ENCODE peak calls at places on chromosomes 1 and 21, in seven cellular contexts. C is small intestine, O is fibroblast of lung, R is tibial nerve, W is ascending aorta, G is neuronal stem cell, S is left ventricle myocardium inferior. T is an unnamed sample.

GRCh38 chr1:187928288-187928687 is 1099.5 kb downstream of the PLA2G4A start:
- DNase-seq in G (peak; percentile 44), R (no peak), W (no peak), S (no peak), C (peak; percentile 19), O (peak; percentile 67), T (no peak)

GRCh38 chr1:244896550-244896949 is 32.2 kb upstream of the HNRNPU start:
- DNase-seq in C (peak; percentile 10), R (no peak), O (peak; percentile 91), S (no peak), G (no peak), W (no peak), T (no peak)

GRCh38 chr1:45005761-45006160 is 5.4 kb downstream of the HECTD3 start:
- DNase-seq in G (no peak), O (no peak), R (no peak), C (no peak), W (no peak), S (no peak), T (no peak)

GRCh38 chr1:216416488-216416887 is 6.8 kb downstream of the USH2A start:
- DNase-seq in G (no peak), O (peak; percentile 13), R (no peak), C (no peak), W (no peak), S (no peak), T (no peak)

GRCh38 chr1:104331763-104332162 is 582.1 kb downstream of the AMY1C start:
- DNase-seq in G (no peak), C (no peak), O (no peak), W (no peak), S (no peak), R (no peak), T (no peak)

GRCh38 chr1:27726173-27726793 is 522 bp downstream of the FAM76A start:
- DNase-seq in O (peak; percentile 23), S (peak; percentile 53), G (no peak), C (no peak), W (peak; percentile 74), R (peak; percentile 15), T (peak; percentile 32)

GRCh38 chr1:217078010-217078704 is 354.9 kb upstream of the ESRRG start:
- DNase-seq in G (no peak), O (peak; percentile 21), R (no peak), C (peak; percentile 50), W (no peak), S (no peak), T (no peak)

GRCh38 chr21:22965455-22966125 is 1967.4 kb downstream of the NCAM2 start:
- DNase-seq in R (no peak), O (no peak), C (no peak), W (no peak), S (no peak), G (no peak), T (no peak)

GRCh38 chr1:104100079-104100478 is 350.4 kb downstream of the AMY1C start:
- DNase-seq in C (no peak), W (no peak), O (no peak), S (no peak), R (no peak), G (no peak), T (no peak)

DNA sequence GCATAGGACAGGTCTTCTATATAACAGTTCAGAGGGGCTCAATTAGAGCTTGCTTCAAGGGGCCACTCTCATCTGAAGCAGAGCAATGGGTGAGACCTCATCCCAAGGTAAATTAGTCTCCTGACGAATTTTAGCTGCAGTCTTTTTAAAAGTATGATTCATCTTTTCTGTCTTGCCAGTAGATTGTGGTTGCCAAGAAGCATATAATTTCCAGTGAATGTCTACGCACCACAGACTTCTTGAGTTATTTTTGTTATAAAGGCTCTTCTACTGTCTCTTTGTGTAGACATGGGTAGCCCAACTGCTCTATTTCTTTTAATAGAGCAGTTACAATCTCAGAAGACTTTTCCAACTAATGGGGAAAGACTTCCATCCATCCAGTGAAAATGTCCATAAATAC is 108.9 kb upstream of the FMN2 start:
- DNase-seq in W (no peak), C (no peak), S (no peak), R (no peak), G (no peak), O (no peak), T (no peak)
- H3K9me3 ChIP-seq in W (no peaks in the 10 kb centered on the region), C (no peaks in the 10 kb centered on the region), S (peaks cover 45% of the 10 kb centered on the region), R (peaks cover 8% of the 10 kb centered on the region), G (peaks cover 5% of the 10 kb centered on the region), O (no peaks in the 10 kb centered on the region), T (peaks cover 8% of the 10 kb centered on the region)

GRCh38 chr1:247165674-247166073 is 6.1 kb downstream of the ZNF124 start:
- DNase-seq in C (no peak), R (no peak), O (no peak), W (no peak), G (no peak), S (no peak), T (no peak)
- H3K9me3 ChIP-seq in C (peaks cover 3% of the 10 kb centered on the region), R (peaks cover 30% of the 10 kb centered on the region), O (no peaks in the 10 kb centered on the region), W (peaks cover 14% of the 10 kb centered on the region), G (peaks cover 84% of the 10 kb centered on the region), S (peaks cover 75% of the 10 kb centered on the region), T (peaks cover 14% of the 10 kb centered on the region)

DNA sequence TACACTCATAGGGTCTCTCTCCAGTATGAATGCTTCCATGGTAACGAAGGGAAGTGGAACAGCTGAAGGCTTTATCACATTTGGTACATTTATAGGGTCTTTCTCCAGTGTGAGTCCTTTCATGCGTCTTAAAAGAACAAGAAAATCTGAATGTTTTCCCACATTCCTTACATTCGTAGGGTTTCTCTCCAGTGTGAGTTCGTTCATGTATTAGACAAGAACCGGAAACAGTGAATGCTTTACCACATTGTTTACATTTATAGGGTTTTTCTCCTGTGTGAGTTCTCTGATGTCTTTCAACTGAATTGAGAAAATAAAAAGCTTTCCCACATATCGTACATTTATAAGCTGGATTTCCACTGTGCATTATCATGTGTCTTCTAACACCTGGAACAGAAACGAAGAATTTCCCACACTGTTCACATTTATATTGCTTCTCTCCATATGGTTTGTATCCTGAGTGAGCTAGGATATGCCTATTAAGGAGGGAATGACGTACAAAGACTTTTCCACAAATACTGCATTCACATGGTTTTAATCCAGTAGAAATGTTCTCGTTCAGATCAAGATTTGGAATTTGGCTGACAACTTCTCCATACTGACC is 3.4 kb downstream of the ZNF669 start:
- DNase-seq in G (no peak), S (no peak), O (no peak), C (no peak), R (no peak), W (no peak), T (no peak)
- H3K9me3 ChIP-seq in G (peaks cover 76% of the 10 kb centered on the region), S (peaks cover 69% of the 10 kb centered on the region), O (peaks cover 6% of the 10 kb centered on the region), C (no peaks in the 10 kb centered on the region), R (no peaks in the 10 kb centered on the region), W (peaks cover 5% of the 10 kb centered on the region), T (peaks cover 21% of the 10 kb centered on the region)

GRCh38 chr1:100657876-100658715 is 61.4 kb upstream of the VCAM1 start:
- DNase-seq in W (no peak), C (no peak), O (no peak), S (no peak), R (no peak), G (no peak), T (no peak)

GRCh38 chr1:100661176-100661575 is 58.4 kb upstream of the VCAM1 start:
- DNase-seq in G (no peak), R (no peak), C (no peak), S (no peak), O (no peak), W (no peak), T (no peak)

GRCh38 chr1:100658716-100659026 is 60.9 kb upstream of the VCAM1 start:
- DNase-seq in O (no peak), S (no peak), R (no peak), W (no peak), C (no peak), G (no peak), T (no peak)
- H3K9me3 ChIP-seq in O (no peaks in the 10 kb centered on the region), S (peaks cover 9% of the 10 kb centered on the region), R (no peaks in the 10 kb centered on the region), W (no peaks in the 10 kb centered on the region), C (no peaks in the 10 kb centered on the region), G (no peaks in the 10 kb centered on the region), T (no peaks in the 10 kb centered on the region)

GRCh38 chr1:180273066-180273465 is 43.0 kb downstream of the LHX4 start:
- DNase-seq in C (no peak), S (no peak), W (no peak), O (no peak), R (no peak), G (no peak), T (no peak)

GRCh38 chr1:180271640-180272255 is 41.7 kb downstream of the LHX4 start:
- DNase-seq in O (no peak), C (no peak), G (no peak), R (no peak), S (no peak), W (no peak), T (no peak)

GRCh38 chr1:180272395-180272794 is 42.3 kb downstream of the LHX4 start:
- DNase-seq in S (no peak), C (no peak), W (no peak), R (no peak), O (no peak), G (no peak), T (no peak)

GRCh38 chr1:180269848-180270766 is 40.0 kb downstream of the LHX4 start:
- DNase-seq in S (no peak), G (no peak), O (no peak), W (no peak), C (peak; percentile 94), R (peak; percentile 24), T (no peak)

DNA sequence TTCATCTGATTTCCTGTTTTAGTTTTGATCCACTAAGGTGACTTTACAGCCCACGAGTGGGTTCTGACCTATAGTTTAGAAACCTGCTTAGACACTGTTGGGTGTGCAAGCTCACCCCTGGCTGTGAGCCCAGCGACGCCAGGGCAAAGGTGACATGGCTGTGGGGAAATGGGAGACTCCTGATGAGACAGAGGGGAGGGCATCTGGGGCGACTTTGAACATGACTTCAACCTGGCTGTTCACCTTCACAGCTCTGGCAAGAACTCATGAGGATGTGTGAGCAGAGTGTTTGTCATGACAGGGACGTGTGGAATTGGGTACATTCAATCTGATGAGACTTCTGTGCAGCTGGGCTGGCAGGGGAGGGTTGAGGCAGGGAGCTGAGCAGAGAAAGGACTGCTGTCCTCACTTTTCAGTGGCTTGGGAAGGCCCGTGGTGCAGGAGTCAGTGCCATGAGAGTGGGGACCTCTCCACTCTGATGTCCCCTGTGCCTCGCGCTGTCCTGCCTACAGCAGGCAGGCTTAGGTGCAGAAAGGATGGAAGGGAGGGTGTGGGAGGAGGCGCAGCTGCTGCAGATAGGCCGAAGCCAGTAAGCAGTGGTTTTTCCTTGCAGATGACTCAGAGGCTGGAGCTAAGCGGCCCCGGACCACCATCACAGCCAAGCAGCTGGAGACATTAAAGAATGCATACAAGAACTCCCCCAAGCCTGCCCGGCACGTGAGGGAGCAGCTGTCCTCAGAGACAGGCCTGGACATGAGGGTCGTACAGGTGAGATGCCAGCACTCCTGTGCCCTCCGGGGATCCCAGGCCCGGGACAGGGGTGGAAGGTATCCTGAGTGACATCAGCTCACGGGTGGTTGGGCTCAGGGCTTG is 40.9 kb downstream of the LHX4 start:
- DNase-seq in R (no peak), W (no peak), O (peak; percentile 68), S (no peak), C (peak; percentile 88), G (no peak), T (no peak)
- H3K9me3 ChIP-seq in R (no peaks in the 10 kb centered on the region), W (no peaks in the 10 kb centered on the region), O (no peaks in the 10 kb centered on the region), S (no peaks in the 10 kb centered on the region), C (no peaks in the 10 kb centered on the region), G (no peaks in the 10 kb centered on the region), T (no peaks in the 10 kb centered on the region)

GRCh38 chr1:110064576-110065337 is 5.7 kb downstream of the ALX3 start:
- DNase-seq in G (no peak), O (no peak), R (no peak), C (no peak), S (no peak), W (no peak), T (no peak)
- H3K9me3 ChIP-seq in G (peaks cover 6% of the 10 kb centered on the region), O (no peaks in the 10 kb centered on the region), R (no peaks in the 10 kb centered on the region), C (no peaks in the 10 kb centered on the region), S (no peaks in the 10 kb centered on the region), W (no peaks in the 10 kb centered on the region), T (no peaks in the 10 kb centered on the region)

T was measured in T-helper 17 cell.